ENCODE peak calls at places on chromosomes 6 and 20, in nine cellular contexts. V is SJSA1; M is NCI-H1417; X is stimulated activated CD8-positive, alpha-beta memory T cell treated with anti-CD3 and anti-CD28 coated beads, Interleukin-15, amount 100 ng/mL, for 1 hour; P is EH; C is activated CD8-positive, alpha-beta T cell treated with anti-CD3 and anti-CD28 coated beads for 36 hours; F is iPS-NIHi11; H is ecto neural progenitor cell; B is OCI-LY7. O is an unnamed sample.

GRCh38 chr20:45328451-45328850 is 19.8 kb downstream of the SDC4 start:
- DNase-seq in V (no peak), M (no peak), X (no peak), P (no peak), C (no peak), F (no peak), H (no peak), B (no peak), O (no peak)

GRCh38 chr6:134826889-134827737 is 122.8 kb downstream of the ALDH8A1 start:
- DNase-seq in V (no peak), M (no peak), X (no peak), P (peak; percentile 99), C (no peak), F (no peak), H (no peak), B (no peak), O (no peak)

GRCh38 chr20:46701556-46701955 is 7.9 kb upstream of the SLC2A10 start:
- DNase-seq in V (no peak), M (no peak), X (no peak), P (no peak), C (no peak), F (no peak), H (peak; percentile 12), B (no peak), O (no peak)

GRCh38 chr6:2857580-2858337 is 16.1 kb upstream of the SERPINB1 start:
- DNase-seq in V (peak; percentile 68), M (no peak), X (peak; percentile 41), P (peak; percentile 75), C (peak; percentile 94), F (no peak), H (peak; percentile 39), B (peak; percentile 70), O (peak; percentile 75)

GRCh38 chr20:47795214-47795667 is 10.0 kb upstream of the SULF2 start:
- DNase-seq in V (no peak), M (no peak), X (no peak), P (peak; percentile 8), C (no peak), F (no peak), H (no peak), B (no peak), O (no peak)

GRCh38 chr6:156021746-156022396 is 566.2 kb upstream of the NOX3 start:
- DNase-seq in V (no peak), M (no peak), X (no peak), P (peak; percentile 88), C (no peak), F (no peak), H (no peak), B (no peak), O (no peak)

GRCh38 chr6:159989882-159990480 is 21.1 kb downstream of the IGF2R start:
- DNase-seq in V (no peak), M (no peak), X (no peak), P (peak; percentile 36), C (no peak), F (no peak), H (no peak), B (no peak), O (no peak)

GRCh38 chr6:37289931-37290330 is 32.0 kb upstream of the TMEM217 start:
- DNase-seq in V (no peak), M (peak; percentile 26), X (no peak), P (peak; percentile 8), C (peak; percentile 43), F (no peak), H (no peak), B (no peak), O (no peak)

GRCh38 chr6:137699036-137699683 is 167.9 kb upstream of the TNFAIP3 start:
- DNase-seq in V (peak; percentile 22), M (no peak), X (no peak), P (peak; percentile 67), C (peak; percentile 74), F (no peak), H (no peak), B (no peak), O (no peak)

GRCh38 chr6:21079468-21080048 is 514.0 kb upstream of the SOX4 start:
- DNase-seq in V (no peak), M (no peak), X (no peak), P (peak; percentile 85), C (no peak), F (no peak), H (no peak), B (no peak), O (no peak)

GRCh38 chr6:116572162-116572561 is 858 bp downstream of the RWDD1 start:
- DNase-seq in V (peak; percentile 41), M (peak; percentile 13), X (no peak), P (peak; percentile 62), C (peak; percentile 26), F (peak; percentile 38), H (no peak), B (peak; percentile 37), O (peak; percentile 31)

GRCh38 chr6:14476793-14477531 is 359.4 kb downstream of the CD83 start:
- DNase-seq in V (peak; percentile 88), M (peak; percentile 23), X (no peak), P (peak; percentile 99), C (no peak), F (no peak), H (no peak), B (no peak), O (no peak)

GRCh38 chr20:57698191-57698866 is 11.5 kb downstream of the PMEPA1 start:
- DNase-seq in V (peak; percentile 94), M (no peak), X (no peak), P (peak; percentile 99), C (peak; percentile 90), F (no peak), H (no peak), B (no peak), O (no peak)

GRCh38 chr6:15429146-15430110 is 183.6 kb downstream of the JARID2 start:
- DNase-seq in V (peak; percentile 50), M (no peak), X (no peak), P (peak; percentile 85), C (no peak), F (no peak), H (no peak), B (no peak), O (no peak)

GRCh38 chr20:17613328-17614175 is 43.7 kb downstream of the DSTN start:
- DNase-seq in V (no peak), M (no peak), X (no peak), P (peak; percentile 32), C (peak; percentile 21), F (no peak), H (no peak), B (no peak), O (peak; percentile 11)

GRCh38 chr6:21402368-21402767 is 191.2 kb upstream of the SOX4 start:
- DNase-seq in V (no peak), M (no peak), X (no peak), P (peak; percentile 11), C (peak; percentile 41), F (no peak), H (no peak), B (no peak), O (peak; percentile 28)

GRCh38 chr6:53433617-53434285 is 85.0 kb upstream of the ELOVL5 start:
- DNase-seq in V (no peak), M (no peak), X (no peak), P (no peak), C (no peak), F (no peak), H (no peak), B (no peak), O (no peak)

GRCh38 chr6:87297115-87297514 is 25.3 kb upstream of the SMIM8 start:
- DNase-seq in V (no peak), M (no peak), X (no peak), P (peak; percentile 11), C (no peak), F (no peak), H (no peak), B (no peak), O (no peak)

GRCh38 chr6:160978141-160978926 is 13.2 kb upstream of the MAP3K4 start:
- DNase-seq in V (no peak), M (no peak), X (no peak), P (peak; percentile 77), C (no peak), F (no peak), H (no peak), B (no peak), O (no peak)

GRCh38 chr6:15522427-15522826 is 140.4 kb downstream of the DTNBP1 start:
- DNase-seq in V (no peak), M (no peak), X (no peak), P (no peak), C (no peak), F (no peak), H (no peak), B (no peak), O (no peak)

GRCh38 chr6:122838060-122838780 is 49.2 kb downstream of the SMPDL3A start:
- DNase-seq in V (no peak), M (peak; percentile 21), X (no peak), P (peak; percentile 12), C (no peak), F (peak; percentile 14), H (no peak), B (no peak), O (peak; percentile 10)

GRCh38 chr6:163728442-163729126 is 314.1 kb downstream of the QKI start:
- DNase-seq in V (no peak), M (no peak), X (no peak), P (no peak), C (no peak), F (no peak), H (no peak), B (no peak), O (no peak)

GRCh38 chr20:16279320-16279719 is 293.9 kb downstream of the KIF16B start:
- DNase-seq in V (no peak), M (no peak), X (no peak), P (peak; percentile 5), C (no peak), F (no peak), H (no peak), B (no peak), O (no peak)

GRCh38 chr6:130676077-130676772 is 151.0 kb upstream of the SMLR1 start:
- DNase-seq in V (no peak), M (peak; percentile 10), X (no peak), P (no peak), C (no peak), F (peak; percentile 25), H (no peak), B (no peak), O (no peak)

GRCh38 chr6:138971601-138972000 is 16.5 kb downstream of the REPS1 start:
- DNase-seq in V (peak; percentile 48), M (no peak), X (no peak), P (peak; percentile 22), C (no peak), F (no peak), H (no peak), B (no peak), O (no peak)